ENCODE peak calls at places on chromosomes 1 and 21, in ten cellular contexts. O, C, N, A, Z, F, T, B, W and X are unnamed samples.

GRCh38 chr1:195794225-195794624 is 814.0 kb downstream of the KCNT2 start:
- DNase-seq in T (no peak), C (no peak), F (no peak), W (no peak), Z (no peak), N (no peak), A (no peak), B (no peak), O (no peak), X (no peak)

GRCh38 chr21:34693192-34693810 is 24.5 kb downstream of the CLIC6 start:
- DNase-seq in T (no peak), O (no peak), Z (peak), A (no peak), W (no peak), F (peak), C (peak), N (peak), B (peak), X (peak)

GRCh38 chr1:69185378-69185777 is 382.3 kb upstream of the LRRC7 start:
- DNase-seq in A (no peak), N (no peak), W (no peak), B (no peak), T (no peak), Z (no peak), C (no peak), O (no peak), F (no peak), X (no peak)

GRCh38 chr1:109914587-109915240 is 4.1 kb downstream of the CSF1 start:
- DNase-seq in O (no peak), B (peak), T (no peak), F (no peak), C (peak), Z (no peak), A (no peak), W (no peak), N (no peak), X (peak)

GRCh38 chr1:115429242-115429641 is 91.2 kb upstream of the NGF start:
- DNase-seq in T (no peak), W (no peak), O (no peak), B (peak), Z (no peak), C (peak), N (peak), F (no peak), A (no peak), X (peak)

GRCh38 chr21:36887983-36888382 is 78.5 kb downstream of the HLCS start:
- DNase-seq in O (no peak), Z (no peak), C (no peak), N (no peak), B (no peak), A (no peak), W (no peak), T (no peak), F (no peak), X (peak)

GRCh38 chr1:245550702-245551008 is 395.9 kb downstream of the KIF26B start:
- DNase-seq in B (no peak), F (no peak), C (no peak), O (no peak), W (no peak), A (no peak), Z (no peak), N (no peak), T (no peak), X (no peak)

GRCh38 chr1:54327386-54328116 is 78.6 kb downstream of the SSBP3 start:
- DNase-seq in Z (no peak), A (no peak), B (no peak), F (no peak), C (peak), W (no peak), N (no peak), O (no peak), T (no peak), X (no peak)

GRCh38 chr1:14140800-14141526 is 441.0 kb downstream of the PRDM2 start:
- DNase-seq in A (peak), B (no peak), W (peak), T (no peak), Z (no peak), O (no peak), N (no peak), F (no peak), C (peak), X (peak)

GRCh38 chr21:41283211-41283818 is 33.3 kb upstream of the FAM3B start:
- DNase-seq in F (peak), W (no peak), C (peak), Z (peak), A (no peak), T (peak), B (peak), N (peak), O (no peak), X (peak)

GRCh38 chr1:169245706-169246105 is 121.9 kb downstream of the NME7 start:
- DNase-seq in N (peak), B (no peak), O (no peak), A (no peak), F (no peak), C (no peak), T (no peak), Z (no peak), W (no peak), X (no peak)

GRCh38 chr1:31523012-31523411 is 53.3 kb upstream of the TINAGL1 start:
- DNase-seq in F (no peak), Z (no peak), T (no peak), N (peak), A (no peak), W (no peak), C (no peak), O (no peak), B (no peak), X (peak)

GRCh38 chr1:15426492-15427279 is 11.6 kb upstream of the CTRC start:
- DNase-seq in W (peak), Z (no peak), A (no peak), F (no peak), C (peak), O (no peak), N (peak), B (no peak), T (no peak), X (peak)

GRCh38 chr1:147781056-147781471 is 20.7 kb upstream of the GJA5 start:
- DNase-seq in Z (peak), W (no peak), T (no peak), O (no peak), A (no peak), B (no peak), F (no peak), C (no peak), N (no peak), X (peak)

GRCh38 chr21:17472592-17473271 is 40.1 kb upstream of the CXADR start:
- DNase-seq in O (no peak), N (no peak), W (no peak), F (no peak), A (no peak), T (no peak), C (no peak), B (no peak), Z (no peak), X (no peak)

GRCh38 chr1:201536542-201536941 is 2.4 kb upstream of the NAV1 start:
- DNase-seq in B (peak), W (no peak), F (no peak), Z (no peak), N (peak), O (no peak), A (no peak), C (peak), T (no peak), X (peak)

GRCh38 chr1:83818916-83819315 is 180.0 kb downstream of the TTLL7 start:
- DNase-seq in F (no peak), C (peak), B (peak), W (no peak), O (no peak), Z (no peak), A (no peak), T (no peak), N (no peak), X (no peak)

GRCh38 chr1:216075339-216075738 is 347.9 kb downstream of the USH2A start:
- DNase-seq in W (no peak), A (no peak), Z (peak), O (no peak), N (no peak), T (no peak), B (no peak), F (no peak), C (no peak), X (peak)

GRCh38 chr1:117818456-117818855 is 111.0 kb downstream of the GDAP2 start:
- DNase-seq in T (no peak), F (no peak), C (no peak), A (no peak), O (no peak), B (no peak), Z (no peak), W (no peak), N (no peak), X (peak)

GRCh38 chr1:3736131-3736561 is 16.1 kb upstream of the CCDC27 start:
- DNase-seq in N (no peak), O (no peak), T (no peak), Z (no peak), A (peak), F (no peak), C (no peak), B (no peak), W (no peak), X (no peak)

GRCh38 chr1:226406401-226406881 is 1.5 kb downstream of the PARP1 start:
- DNase-seq in Z (peak), N (peak), C (no peak), O (peak), W (no peak), A (no peak), B (no peak), F (peak), T (no peak), X (peak)

GRCh38 chr1:35659589-35659988 is 18.3 kb upstream of the PSMB2 start:
- DNase-seq in B (no peak), Z (no peak), N (no peak), A (no peak), C (no peak), F (no peak), W (no peak), T (no peak), O (peak), X (no peak)

GRCh38 chr1:35178874-35179380 is 14.0 kb downstream of the SFPQ start:
- DNase-seq in A (no peak), T (no peak), N (peak), B (no peak), O (no peak), F (no peak), Z (no peak), C (no peak), W (no peak), X (no peak)

GRCh38 chr1:43319288-43319687 is 18.3 kb upstream of the MPL start:
- DNase-seq in W (no peak), B (no peak), Z (no peak), T (no peak), C (no peak), A (no peak), F (no peak), N (no peak), O (no peak), X (no peak)